ENCODE peak calls at places on chromosomes 6 and 20, in nine cellular contexts. One of them, this sample, is unnamed.
A peak's percentile ranks its signal among the peaks of the same experiment; 100 is the strongest.

GRCh38 chr6:100435299-100435698 is 29.4 kb downstream of the SIM1 start:
- DNase-seq in AG09319: no peak
- DNase-seq in heart left ventricle: no peak
- DNase-seq in mesendoderm: peak; percentile 65
- DNase-seq in AG09309: no peak
- DNase-seq in activated CD4-positive, alpha-beta T cell treated with anti-CD3 and anti-CD28 coated beads, Interleukin-2, amount 10 ng/mL, durations not matched to agents 7 days and 5 days: no peak
- DNase-seq in ACHN: no peak
- DNase-seq in activated naive CD4-positive, alpha-beta T cell treated with anti-CD3 and anti-CD28 coated beads, Interleukin-2, amount 10 ng/mL, durations not matched to agents 7 days and 5 days: no peak
- DNase-seq in fibroblast of mammary gland: no peak
- DNase-seq in this sample: no peak

GRCh38 chr6:17820055-17820454 is 113.3 kb upstream of the NUP153 start:
- DNase-seq in AG09319: no peak
- DNase-seq in heart left ventricle: no peak
- DNase-seq in mesendoderm: peak; percentile 53
- DNase-seq in AG09309: no peak
- DNase-seq in activated CD4-positive, alpha-beta T cell treated with anti-CD3 and anti-CD28 coated beads, Interleukin-2, amount 10 ng/mL, durations not matched to agents 7 days and 5 days: no peak
- DNase-seq in ACHN: no peak
- DNase-seq in activated naive CD4-positive, alpha-beta T cell treated with anti-CD3 and anti-CD28 coated beads, Interleukin-2, amount 10 ng/mL, durations not matched to agents 7 days and 5 days: no peak
- DNase-seq in fibroblast of mammary gland: peak; percentile 10
- DNase-seq in this sample: no peak

GRCh38 chr6:19477563-19477962 is 359.6 kb upstream of the ID4 start:
- DNase-seq in AG09319: no peak
- DNase-seq in heart left ventricle: no peak
- DNase-seq in mesendoderm: no peak
- DNase-seq in AG09309: no peak
- DNase-seq in activated CD4-positive, alpha-beta T cell treated with anti-CD3 and anti-CD28 coated beads, Interleukin-2, amount 10 ng/mL, durations not matched to agents 7 days and 5 days: no peak
- DNase-seq in ACHN: no peak
- DNase-seq in activated naive CD4-positive, alpha-beta T cell treated with anti-CD3 and anti-CD28 coated beads, Interleukin-2, amount 10 ng/mL, durations not matched to agents 7 days and 5 days: no peak
- DNase-seq in fibroblast of mammary gland: no peak
- DNase-seq in this sample: no peak

GRCh38 chr20:44942264-44942973 is 17.8 kb downstream of the TOMM34 start:
- DNase-seq in AG09319: no peak
- DNase-seq in heart left ventricle: no peak
- DNase-seq in mesendoderm: peak; percentile 27
- DNase-seq in AG09309: no peak
- DNase-seq in activated CD4-positive, alpha-beta T cell treated with anti-CD3 and anti-CD28 coated beads, Interleukin-2, amount 10 ng/mL, durations not matched to agents 7 days and 5 days: no peak
- DNase-seq in ACHN: no peak
- DNase-seq in activated naive CD4-positive, alpha-beta T cell treated with anti-CD3 and anti-CD28 coated beads, Interleukin-2, amount 10 ng/mL, durations not matched to agents 7 days and 5 days: no peak
- DNase-seq in fibroblast of mammary gland: no peak
- DNase-seq in this sample: no peak

GRCh38 chr6:159691133-159691962 is 1.7 kb downstream of the SOD2 start:
- DNase-seq in AG09319: peak; percentile 82
- DNase-seq in heart left ventricle: no peak
- DNase-seq in mesendoderm: peak; percentile 58
- DNase-seq in AG09309: peak; percentile 79
- DNase-seq in activated CD4-positive, alpha-beta T cell treated with anti-CD3 and anti-CD28 coated beads, Interleukin-2, amount 10 ng/mL, durations not matched to agents 7 days and 5 days: peak; percentile 60
- DNase-seq in ACHN: peak; percentile 86
- DNase-seq in activated naive CD4-positive, alpha-beta T cell treated with anti-CD3 and anti-CD28 coated beads, Interleukin-2, amount 10 ng/mL, durations not matched to agents 7 days and 5 days: no peak
- DNase-seq in fibroblast of mammary gland: peak; percentile 92
- DNase-seq in this sample: peak; percentile 67

GRCh38 chr20:21182832-21183563 is 57.1 kb downstream of the KIZ start:
- DNase-seq in AG09319: peak; percentile 46
- DNase-seq in heart left ventricle: no peak
- DNase-seq in mesendoderm: no peak
- DNase-seq in AG09309: peak; percentile 98
- DNase-seq in activated CD4-positive, alpha-beta T cell treated with anti-CD3 and anti-CD28 coated beads, Interleukin-2, amount 10 ng/mL, durations not matched to agents 7 days and 5 days: no peak
- DNase-seq in ACHN: peak; percentile 84
- DNase-seq in activated naive CD4-positive, alpha-beta T cell treated with anti-CD3 and anti-CD28 coated beads, Interleukin-2, amount 10 ng/mL, durations not matched to agents 7 days and 5 days: no peak
- DNase-seq in fibroblast of mammary gland: peak; percentile 93
- DNase-seq in this sample: peak; percentile 91

GRCh38 chr6:30819287-30819917 is 64.9 kb upstream of the DDR1 start:
- DNase-seq in AG09319: no peak
- DNase-seq in heart left ventricle: no peak
- DNase-seq in mesendoderm: peak; percentile 57
- DNase-seq in AG09309: no peak
- DNase-seq in activated CD4-positive, alpha-beta T cell treated with anti-CD3 and anti-CD28 coated beads, Interleukin-2, amount 10 ng/mL, durations not matched to agents 7 days and 5 days: no peak
- DNase-seq in ACHN: no peak
- DNase-seq in activated naive CD4-positive, alpha-beta T cell treated with anti-CD3 and anti-CD28 coated beads, Interleukin-2, amount 10 ng/mL, durations not matched to agents 7 days and 5 days: no peak
- DNase-seq in fibroblast of mammary gland: peak; percentile 80
- DNase-seq in this sample: no peak

GRCh38 chr6:156729248-156729647 is 47.9 kb upstream of the ARID1B start:
- DNase-seq in AG09319: no peak
- DNase-seq in heart left ventricle: no peak
- DNase-seq in mesendoderm: no peak
- DNase-seq in AG09309: peak; percentile 11
- DNase-seq in activated CD4-positive, alpha-beta T cell treated with anti-CD3 and anti-CD28 coated beads, Interleukin-2, amount 10 ng/mL, durations not matched to agents 7 days and 5 days: no peak
- DNase-seq in ACHN: peak; percentile 53
- DNase-seq in activated naive CD4-positive, alpha-beta T cell treated with anti-CD3 and anti-CD28 coated beads, Interleukin-2, amount 10 ng/mL, durations not matched to agents 7 days and 5 days: no peak
- DNase-seq in fibroblast of mammary gland: peak; percentile 81
- DNase-seq in this sample: no peak

GRCh38 chr6:159061805-159062563 is 17.2 kb upstream of the TAGAP start:
- DNase-seq in AG09319: no peak
- DNase-seq in heart left ventricle: no peak
- DNase-seq in mesendoderm: no peak
- DNase-seq in AG09309: no peak
- DNase-seq in activated CD4-positive, alpha-beta T cell treated with anti-CD3 and anti-CD28 coated beads, Interleukin-2, amount 10 ng/mL, durations not matched to agents 7 days and 5 days: peak; percentile 61
- DNase-seq in ACHN: no peak
- DNase-seq in activated naive CD4-positive, alpha-beta T cell treated with anti-CD3 and anti-CD28 coated beads, Interleukin-2, amount 10 ng/mL, durations not matched to agents 7 days and 5 days: peak; percentile 44
- DNase-seq in fibroblast of mammary gland: no peak
- DNase-seq in this sample: no peak

GRCh38 chr20:16052406-16052805 is 520.8 kb downstream of the KIF16B start:
- DNase-seq in AG09319: no peak
- DNase-seq in heart left ventricle: no peak
- DNase-seq in mesendoderm: no peak
- DNase-seq in AG09309: no peak
- DNase-seq in activated CD4-positive, alpha-beta T cell treated with anti-CD3 and anti-CD28 coated beads, Interleukin-2, amount 10 ng/mL, durations not matched to agents 7 days and 5 days: no peak
- DNase-seq in ACHN: no peak
- DNase-seq in activated naive CD4-positive, alpha-beta T cell treated with anti-CD3 and anti-CD28 coated beads, Interleukin-2, amount 10 ng/mL, durations not matched to agents 7 days and 5 days: no peak
- DNase-seq in fibroblast of mammary gland: no peak
- DNase-seq in this sample: no peak

GRCh38 chr6:145031001-145031400 is 704.3 kb downstream of the EPM2A start:
- DNase-seq in AG09319: no peak
- DNase-seq in heart left ventricle: no peak
- DNase-seq in mesendoderm: no peak
- DNase-seq in AG09309: no peak
- DNase-seq in activated CD4-positive, alpha-beta T cell treated with anti-CD3 and anti-CD28 coated beads, Interleukin-2, amount 10 ng/mL, durations not matched to agents 7 days and 5 days: no peak
- DNase-seq in ACHN: no peak
- DNase-seq in activated naive CD4-positive, alpha-beta T cell treated with anti-CD3 and anti-CD28 coated beads, Interleukin-2, amount 10 ng/mL, durations not matched to agents 7 days and 5 days: no peak
- DNase-seq in fibroblast of mammary gland: no peak
- DNase-seq in this sample: no peak

GRCh38 chr6:100468966-100469859 is 4.5 kb upstream of the SIM1 start:
- DNase-seq in AG09319: no peak
- DNase-seq in heart left ventricle: no peak
- DNase-seq in mesendoderm: no peak
- DNase-seq in AG09309: no peak
- DNase-seq in activated CD4-positive, alpha-beta T cell treated with anti-CD3 and anti-CD28 coated beads, Interleukin-2, amount 10 ng/mL, durations not matched to agents 7 days and 5 days: no peak
- DNase-seq in ACHN: no peak
- DNase-seq in activated naive CD4-positive, alpha-beta T cell treated with anti-CD3 and anti-CD28 coated beads, Interleukin-2, amount 10 ng/mL, durations not matched to agents 7 days and 5 days: no peak
- DNase-seq in fibroblast of mammary gland: no peak
- DNase-seq in this sample: no peak

GRCh38 chr20:62914970-62915457 is 11.3 kb downstream of the DIDO1 start:
- DNase-seq in AG09319: no peak
- DNase-seq in heart left ventricle: no peak
- DNase-seq in mesendoderm: peak; percentile 98
- DNase-seq in AG09309: no peak
- DNase-seq in activated CD4-positive, alpha-beta T cell treated with anti-CD3 and anti-CD28 coated beads, Interleukin-2, amount 10 ng/mL, durations not matched to agents 7 days and 5 days: peak; percentile 51
- DNase-seq in ACHN: no peak
- DNase-seq in activated naive CD4-positive, alpha-beta T cell treated with anti-CD3 and anti-CD28 coated beads, Interleukin-2, amount 10 ng/mL, durations not matched to agents 7 days and 5 days: peak; percentile 53
- DNase-seq in fibroblast of mammary gland: no peak
- DNase-seq in this sample: no peak

GRCh38 chr6:54060286-54060685 is 51.0 kb upstream of the MLIP start:
- DNase-seq in AG09319: no peak
- DNase-seq in heart left ventricle: no peak
- DNase-seq in mesendoderm: peak; percentile 92
- DNase-seq in AG09309: peak; percentile 8
- DNase-seq in activated CD4-positive, alpha-beta T cell treated with anti-CD3 and anti-CD28 coated beads, Interleukin-2, amount 10 ng/mL, durations not matched to agents 7 days and 5 days: no peak
- DNase-seq in ACHN: no peak
- DNase-seq in activated naive CD4-positive, alpha-beta T cell treated with anti-CD3 and anti-CD28 coated beads, Interleukin-2, amount 10 ng/mL, durations not matched to agents 7 days and 5 days: no peak
- DNase-seq in fibroblast of mammary gland: peak; percentile 18
- DNase-seq in this sample: peak; percentile 19

GRCh38 chr6:42783177-42783875 is 1.5 kb downstream of the BICRAL start:
- DNase-seq in AG09319: no peak
- DNase-seq in heart left ventricle: peak; percentile 88
- DNase-seq in mesendoderm: peak; percentile 66
- DNase-seq in AG09309: no peak
- DNase-seq in activated CD4-positive, alpha-beta T cell treated with anti-CD3 and anti-CD28 coated beads, Interleukin-2, amount 10 ng/mL, durations not matched to agents 7 days and 5 days: peak; percentile 75
- DNase-seq in ACHN: peak; percentile 63
- DNase-seq in activated naive CD4-positive, alpha-beta T cell treated with anti-CD3 and anti-CD28 coated beads, Interleukin-2, amount 10 ng/mL, durations not matched to agents 7 days and 5 days: peak; percentile 77
- DNase-seq in fibroblast of mammary gland: peak; percentile 63
- DNase-seq in this sample: no peak

GRCh38 chr20:47011984-47012383 is 117.3 kb downstream of the EYA2 start:
- DNase-seq in AG09319: no peak
- DNase-seq in heart left ventricle: no peak
- DNase-seq in mesendoderm: peak; percentile 61
- DNase-seq in AG09309: no peak
- DNase-seq in activated CD4-positive, alpha-beta T cell treated with anti-CD3 and anti-CD28 coated beads, Interleukin-2, amount 10 ng/mL, durations not matched to agents 7 days and 5 days: no peak
- DNase-seq in ACHN: no peak
- DNase-seq in activated naive CD4-positive, alpha-beta T cell treated with anti-CD3 and anti-CD28 coated beads, Interleukin-2, amount 10 ng/mL, durations not matched to agents 7 days and 5 days: no peak
- DNase-seq in fibroblast of mammary gland: no peak
- DNase-seq in this sample: no peak

GRCh38 chr20:4087923-4088322 is 72.6 kb upstream of the RNF24 start:
- DNase-seq in AG09319: no peak
- DNase-seq in heart left ventricle: no peak
- DNase-seq in mesendoderm: no peak
- DNase-seq in AG09309: no peak
- DNase-seq in activated CD4-positive, alpha-beta T cell treated with anti-CD3 and anti-CD28 coated beads, Interleukin-2, amount 10 ng/mL, durations not matched to agents 7 days and 5 days: no peak
- DNase-seq in ACHN: no peak
- DNase-seq in activated naive CD4-positive, alpha-beta T cell treated with anti-CD3 and anti-CD28 coated beads, Interleukin-2, amount 10 ng/mL, durations not matched to agents 7 days and 5 days: no peak
- DNase-seq in fibroblast of mammary gland: peak; percentile 60
- DNase-seq in this sample: no peak

GRCh38 chr6:30743099-30744053 is 889 bp upstream of the FLOT1 start:
- DNase-seq in AG09319: no peak
- DNase-seq in heart left ventricle: peak; percentile 45
- DNase-seq in mesendoderm: no peak
- DNase-seq in AG09309: no peak
- DNase-seq in activated CD4-positive, alpha-beta T cell treated with anti-CD3 and anti-CD28 coated beads, Interleukin-2, amount 10 ng/mL, durations not matched to agents 7 days and 5 days: peak; percentile 54
- DNase-seq in ACHN: peak; percentile 17
- DNase-seq in activated naive CD4-positive, alpha-beta T cell treated with anti-CD3 and anti-CD28 coated beads, Interleukin-2, amount 10 ng/mL, durations not matched to agents 7 days and 5 days: peak; percentile 69
- DNase-seq in fibroblast of mammary gland: peak; percentile 49
- DNase-seq in this sample: no peak